ENCODE peak calls at places on chromosome 18, in five cellular contexts. A, R, E, D and K are unnamed samples.

GRCh38 chr18:74976331-74976909 is 232.5 kb downstream of the PTGR3 start:
- DNase-seq in A (no peak), R (no peak), E (no peak), D (no peak), K (no peak)

GRCh38 chr18:70243131-70243530 is 37.6 kb upstream of the RTTN start:
- DNase-seq in A (no peak), R (peak; percentile 12), E (peak; percentile 69), D (no peak), K (no peak)

GRCh38 chr18:48919547-48919946 is 31.2 kb downstream of the SMAD7 start:
- DNase-seq in A (no peak), R (no peak), E (no peak), D (no peak), K (no peak)

GRCh38 chr18:74906189-74906588 is 302.8 kb downstream of the PTGR3 start:
- DNase-seq in A (no peak), R (peak; percentile 96), E (peak; percentile 3), D (no peak), K (no peak)

GRCh38 chr18:532632-533031 is 32.1 kb upstream of the COLEC12 start:
- DNase-seq in A (no peak), R (no peak), E (no peak), D (no peak), K (no peak)

GRCh38 chr18:58354051-58354450 is 274.8 kb downstream of the ALPK2 start:
- DNase-seq in A (no peak), R (no peak), E (no peak), D (no peak), K (no peak)

GRCh38 chr18:74609535-74609934 is 11.9 kb downstream of the ZNF407 start:
- DNase-seq in A (no peak), R (peak; percentile 72), E (no peak), D (no peak), K (no peak)

GRCh38 chr18:10301831-10302483 is 152.5 kb upstream of the APCDD1 start:
- DNase-seq in A (no peak), R (no peak), E (no peak), D (no peak), K (no peak)

DNA sequence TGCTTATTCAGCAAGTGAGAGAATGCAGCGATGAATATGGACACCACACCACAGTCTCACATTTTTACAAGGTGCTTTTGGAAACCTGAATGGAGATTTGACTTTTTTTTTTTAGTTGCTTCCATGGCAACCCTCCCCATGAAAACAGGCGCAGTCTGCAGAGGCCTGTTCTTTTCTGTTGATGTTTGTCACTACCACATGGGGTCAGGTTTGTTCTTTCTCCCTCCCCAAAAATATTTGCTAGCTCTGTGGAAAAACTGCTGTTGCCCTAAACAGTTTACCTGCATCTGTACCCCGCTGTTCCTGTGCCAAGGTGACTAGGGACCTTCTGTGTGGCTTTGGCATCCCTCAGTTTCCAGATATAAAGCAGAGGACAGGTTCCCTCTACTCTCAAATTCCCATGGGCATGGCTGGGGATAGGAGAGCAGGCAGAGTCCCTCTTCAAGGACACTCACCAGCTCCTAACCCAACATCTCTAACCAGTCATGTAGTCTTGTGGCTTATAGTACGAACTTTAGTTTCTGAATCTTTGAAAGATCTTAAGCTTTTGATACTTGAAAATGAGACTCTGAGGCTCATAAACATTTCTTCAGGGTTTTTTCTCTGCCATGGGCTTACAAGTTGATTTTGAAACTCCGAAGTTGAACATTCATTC is 14.7 kb upstream of the MAPRE2 start:
- DNase-seq in A (no peak), R (no peak), E (no peak), D (no peak), K (no peak)
- TF ChIP-seq CTCF in A (peak; percentile 18), R (peak; percentile 18), E (no peak), D (no peak), K (no peak)

DNA sequence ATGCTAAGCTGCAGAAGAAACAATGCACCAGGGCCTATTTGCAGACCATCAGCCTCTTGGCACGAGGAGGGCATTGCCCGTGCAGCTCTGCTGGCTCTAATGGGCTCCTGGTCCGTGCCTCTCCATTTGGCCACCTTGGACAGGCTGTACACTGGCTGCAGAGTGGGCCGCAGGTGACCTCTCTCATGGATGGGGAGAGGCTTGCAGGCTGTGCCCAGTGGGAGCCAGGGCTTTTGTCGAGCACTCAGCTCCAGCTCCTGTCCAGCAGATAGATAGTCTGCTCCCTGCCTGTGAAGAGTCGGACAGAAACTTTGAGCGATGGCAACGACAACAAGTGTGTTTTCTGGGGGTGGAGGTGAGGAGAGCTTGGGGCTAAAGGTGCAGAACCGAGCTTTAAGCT is 100.9 kb downstream of the MBP start:
- DNase-seq in A (no peak), R (no peak), E (no peak), D (no peak), K (no peak)
- TF ChIP-seq CTCF in A (no peak), R (no peak), E (no peak), D (no peak), K (no peak)

GRCh38 chr18:13605477-13605876 is 120.9 kb downstream of the FAM210A start:
- DNase-seq in A (no peak), R (no peak), E (no peak), D (no peak), K (no peak)

GRCh38 chr18:13606589-13607254 is 119.6 kb downstream of the FAM210A start:
- DNase-seq in A (no peak), R (no peak), E (no peak), D (no peak), K (no peak)

GRCh38 chr18:13605901-13606300 is 120.5 kb downstream of the FAM210A start:
- DNase-seq in A (no peak), R (no peak), E (no peak), D (no peak), K (no peak)

GRCh38 chr18:13604751-13605150 is 121.6 kb downstream of the FAM210A start:
- DNase-seq in A (no peak), R (no peak), E (no peak), D (no peak), K (no peak)

DNA sequence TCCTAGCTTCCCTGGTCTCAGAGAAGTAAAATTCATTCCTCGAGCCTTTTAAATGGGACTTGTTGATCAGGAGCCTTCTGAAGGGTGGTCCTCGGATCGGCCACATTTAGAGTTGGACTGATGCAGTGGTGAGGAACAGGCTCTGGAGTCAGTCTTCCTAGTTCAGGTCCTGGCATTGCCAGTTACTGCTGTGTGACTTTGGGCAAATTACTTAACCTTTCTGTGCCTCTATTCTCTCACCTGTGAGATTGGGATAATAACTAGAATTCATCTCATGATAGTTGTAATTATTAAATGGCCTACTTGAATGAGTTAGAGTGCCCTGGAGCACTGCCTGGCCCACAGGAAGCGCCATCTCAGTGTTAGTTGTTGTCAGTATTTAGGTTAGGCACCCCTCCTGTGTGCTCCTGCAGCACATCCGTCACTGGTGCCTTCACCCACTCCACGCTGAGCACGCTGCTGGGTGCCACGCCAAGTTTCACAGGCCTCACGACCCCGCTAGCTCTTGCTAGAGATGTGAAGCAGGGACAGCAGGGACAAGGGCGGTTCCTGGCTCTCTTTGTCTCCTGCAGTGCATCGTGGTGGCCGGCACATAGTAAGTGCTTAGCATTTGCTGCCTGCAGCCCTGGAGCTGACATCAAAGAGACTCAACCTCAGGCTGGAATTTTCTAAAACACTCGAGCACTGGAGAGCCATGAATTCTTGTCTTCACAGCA is 122.9 kb downstream of the FAM210A start:
- DNase-seq in A (no peak), R (no peak), E (no peak), D (no peak), K (no peak)
- TF ChIP-seq CTCF in A (no peak), R (no peak), E (no peak), D (no peak), K (no peak)

DNA sequence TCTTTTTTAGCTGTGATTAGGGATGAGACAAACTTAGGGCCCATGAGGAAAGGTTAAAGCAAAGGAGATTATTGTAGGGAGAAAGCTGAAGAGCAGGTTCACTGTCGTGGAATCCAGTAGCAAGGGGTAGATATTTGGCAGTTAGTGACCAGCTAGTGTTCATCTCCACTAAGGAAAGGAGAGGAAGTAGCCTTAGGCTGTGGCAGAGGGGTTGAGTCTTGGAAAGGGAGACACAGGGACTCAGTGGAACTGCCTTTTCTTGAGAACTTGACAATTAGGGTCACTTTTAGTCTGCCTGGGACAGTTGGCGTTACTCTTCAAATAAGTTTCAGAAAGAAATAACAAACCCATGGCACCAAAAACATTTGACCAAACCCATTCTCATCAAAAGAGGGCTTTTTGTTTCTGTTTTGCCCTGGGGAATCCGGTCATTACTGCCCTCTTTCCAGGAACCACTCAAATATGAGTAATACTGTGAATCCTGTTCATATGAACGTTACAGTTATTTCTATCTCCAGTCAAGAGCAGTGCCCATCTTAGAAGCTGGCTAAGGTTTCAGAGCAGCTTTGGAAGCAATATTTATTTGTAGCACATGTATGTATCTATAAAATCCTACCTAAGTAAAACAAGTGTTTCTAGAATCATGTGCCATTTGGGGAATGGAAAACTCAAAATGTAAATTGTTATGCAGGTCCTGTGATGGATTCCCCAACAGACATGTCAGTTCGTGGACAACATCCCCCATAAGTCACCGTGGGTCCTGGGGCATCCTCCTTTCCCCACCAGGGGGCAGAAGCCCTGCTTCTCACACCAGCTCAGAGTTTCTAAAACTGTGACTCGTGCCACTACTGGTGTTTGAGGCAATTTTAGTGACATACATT is 77.3 kb upstream of the PHLPP1 start:
- DNase-seq in A (no peak), R (peak; percentile 33), E (peak; percentile 70), D (no peak), K (peak; percentile 51)
- TF ChIP-seq CTCF in A (peak; percentile 77), R (peak; percentile 70), E (peak; percentile 75), D (no peak), K (peak; percentile 61)

DNA sequence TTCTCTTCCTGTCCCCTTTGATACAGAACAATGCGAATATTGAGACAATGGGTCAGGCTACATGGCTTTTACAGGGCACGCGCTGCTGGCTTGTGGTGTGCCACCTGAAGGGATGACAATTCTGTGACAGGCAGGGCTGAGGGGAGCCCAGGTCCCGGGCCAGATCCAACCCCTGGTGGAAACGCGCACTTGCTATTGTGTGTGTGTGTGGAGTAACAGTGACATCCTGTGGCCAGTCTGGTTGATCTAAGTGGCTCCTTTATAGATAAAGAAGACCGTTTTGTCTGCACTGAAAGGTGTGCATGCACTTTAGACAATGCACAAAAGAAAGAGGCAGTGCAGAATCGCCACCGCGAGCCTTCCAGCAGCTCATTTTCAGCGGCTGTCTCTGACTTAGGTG is 273.6 kb downstream of the HRH4 start:
- DNase-seq in A (no peak), R (peak; percentile 2), E (peak; percentile 19), D (no peak), K (peak; percentile 31)
- TF ChIP-seq CTCF in A (no peak), R (no peak), E (no peak), D (no peak), K (no peak)

GRCh38 chr18:35466334-35466733 is 31.4 kb downstream of the INO80C start:
- DNase-seq in A (no peak), R (no peak), E (no peak), D (no peak), K (no peak)

GRCh38 chr18:35460719-35461118 is 37.0 kb downstream of the INO80C start:
- DNase-seq in A (no peak), R (peak; percentile 51), E (no peak), D (no peak), K (no peak)

GRCh38 chr18:35463050-35463449 is 34.7 kb downstream of the INO80C start:
- DNase-seq in A (no peak), R (peak; percentile 57), E (no peak), D (no peak), K (no peak)

GRCh38 chr18:35464731-35465728 is 32.7 kb downstream of the INO80C start:
- DNase-seq in A (no peak), R (peak; percentile 38), E (no peak), D (no peak), K (no peak)

DNA sequence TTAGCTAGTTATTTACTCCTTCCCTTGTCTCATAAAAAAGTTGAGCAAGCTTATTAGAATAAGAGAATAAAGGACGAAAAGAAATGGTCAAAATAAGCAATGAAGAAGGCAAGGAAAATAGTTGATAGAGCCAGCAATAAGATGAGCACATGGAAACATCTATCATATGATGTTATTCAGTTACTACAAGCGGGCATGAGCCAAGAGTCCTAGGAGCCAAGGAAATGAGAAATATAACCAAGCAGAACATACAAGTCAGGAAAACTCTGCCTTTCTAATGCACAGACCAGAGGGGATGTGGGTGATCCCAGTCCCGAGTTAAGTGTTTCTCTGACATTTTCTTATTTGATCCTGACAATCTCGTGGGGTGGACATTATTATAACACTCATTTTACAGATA is 33.9 kb downstream of the INO80C start:
- DNase-seq in A (no peak), R (no peak), E (no peak), D (no peak), K (no peak)
- TF ChIP-seq CTCF in A (no peak), R (no peak), E (no peak), D (no peak), K (no peak)